ENCODE peak calls at places on chromosomes 13 and 19, in four cellular contexts. Z is IMR-90, O is esophagus squamous epithelium, D is adrenal gland. C is an unnamed sample.

GRCh38 chr19:42279148-42279901 is 10.3 kb downstream of the CIC start:
- DNase-seq in O (no peak), D (no peak), Z (no peak), C (no peak)

GRCh38 chr19:20365146-20365545 is 198.1 kb downstream of the ZNF486 start:
- DNase-seq in Z (no peak), O (no peak), D (no peak), C (no peak)

GRCh38 chr19:41595258-41595889 is 19.4 kb downstream of the CEACAM21 start:
- DNase-seq in D (peak), Z (peak), O (no peak), C (peak)

GRCh38 chr13:46595136-46595917 is 42.4 kb downstream of the LRCH1 start:
- DNase-seq in O (no peak), Z (peak), D (no peak), C (peak)

GRCh38 chr13:59424661-59425060 is 739.1 kb downstream of the DIAPH3 start:
- DNase-seq in O (no peak), D (no peak), Z (peak), C (no peak)

GRCh38 chr13:100880166-100880565 is 205.6 kb upstream of the TMTC4 start:
- DNase-seq in Z (no peak), O (no peak), D (no peak), C (no peak)

GRCh38 chr19:47239610-47240296 is 8.8 kb upstream of the BBC3 start:
- DNase-seq in O (no peak), Z (peak), D (peak), C (no peak)

GRCh38 chr13:34462843-34463242 is 479.2 kb upstream of the NBEA start:
- DNase-seq in Z (peak), D (no peak), O (no peak), C (no peak)

GRCh38 chr19:42271861-42272534 is 2.9 kb downstream of the CIC start:
- DNase-seq in Z (no peak), O (no peak), D (no peak), C (no peak)

GRCh38 chr13:56902276-56902675 is 238.4 kb upstream of the PRR20A start:
- DNase-seq in Z (no peak), D (no peak), O (no peak), C (no peak)

GRCh38 chr13:20118268-20119140 is 42.3 kb downstream of the GJA3 start:
- DNase-seq in D (peak), O (no peak), Z (no peak), C (peak)

GRCh38 chr13:85728831-85729230 is 70.4 kb downstream of the SLITRK6 start:
- DNase-seq in Z (peak), D (no peak), O (no peak), C (no peak)

GRCh38 chr13:21013682-21014038 is 47.7 kb downstream of the LATS2 start:
- DNase-seq in O (no peak), Z (no peak), D (peak), C (no peak)

GRCh38 chr19:50658438-50659317 is 9.4 kb downstream of the C19orf81 start:
- DNase-seq in Z (peak), D (peak), O (no peak), C (peak)

GRCh38 chr19:45470147-45471081 is 2.6 kb downstream of the FOSB start:
- DNase-seq in D (peak), O (no peak), Z (peak), C (no peak)

GRCh38 chr19:14440049-14440448 is 6.9 kb downstream of the PKN1 start:
- DNase-seq in D (peak), Z (no peak), O (peak), C (no peak)

GRCh38 chr13:76020421-76020955 is 384.4 kb downstream of the LMO7 start:
- DNase-seq in O (no peak), D (no peak), Z (no peak), C (no peak)

GRCh38 chr19:41588497-41589209 is 12.7 kb downstream of the CEACAM21 start:
- DNase-seq in O (no peak), Z (peak), D (no peak), C (no peak)

GRCh38 chr13:39417131-39417530 is 185.9 kb downstream of the LHFPL6 start:
- DNase-seq in D (no peak), O (no peak), Z (no peak), C (no peak)

GRCh38 chr13:75806101-75806500 is 170.0 kb downstream of the LMO7 start:
- DNase-seq in D (no peak), Z (peak), O (no peak), C (no peak)

GRCh38 chr13:110126391-110126961 is 180.5 kb downstream of the COL4A1 start:
- DNase-seq in O (no peak), D (peak), Z (peak), C (peak)

GRCh38 chr13:73800011-73800410 is 334.2 kb downstream of the KLF12 start:
- DNase-seq in O (no peak), D (no peak), Z (no peak), C (no peak)

GRCh38 chr13:73792796-73793195 is 341.4 kb downstream of the KLF12 start:
- DNase-seq in O (no peak), Z (no peak), D (no peak), C (no peak)

GRCh38 chr13:73793361-73793760 is 340.8 kb downstream of the KLF12 start:
- DNase-seq in Z (no peak), O (no peak), D (no peak), C (no peak)

GRCh38 chr13:73794755-73795154 is 339.4 kb downstream of the KLF12 start:
- DNase-seq in Z (no peak), O (no peak), D (no peak), C (no peak)
- TF ChIP-seq CTCF in Z (no peak), O (no peak), D (no peak), C (no peak)

GRCh38 chr19:34926361-34926684 is 380 bp upstream of the ZNF30 start:
- DNase-seq in Z (no peak), O (no peak), D (no peak), C (no peak)
- H3K27ac ChIP-seq in Z (no peak), O (peak), D (no peak), C (peak)

DNA sequence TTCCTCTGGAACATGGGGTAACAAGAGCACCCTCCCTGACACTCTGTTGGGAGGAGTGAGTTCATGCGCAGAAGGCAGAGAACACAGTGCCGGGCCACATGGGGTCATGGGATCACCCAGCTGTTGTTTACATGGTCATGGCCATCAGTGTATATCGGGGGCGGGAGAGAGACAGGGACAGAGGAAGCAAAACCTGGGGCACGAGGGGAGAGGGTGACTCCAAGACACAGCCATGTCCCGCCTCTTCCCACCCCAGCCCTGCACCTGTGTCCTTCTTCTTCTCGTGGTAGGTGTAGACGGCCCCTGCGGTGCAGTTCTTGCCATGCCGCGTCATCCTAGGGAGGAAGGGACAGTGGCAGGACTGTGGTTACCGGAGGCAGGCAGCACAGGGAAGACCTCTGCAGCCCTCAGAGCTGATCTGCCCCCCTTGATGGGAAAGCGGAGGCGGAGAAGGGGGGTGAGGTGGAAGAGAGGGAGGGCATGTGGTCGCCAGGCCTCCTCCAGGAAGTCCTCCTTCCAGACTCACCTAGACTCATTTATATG is 19.9 kb downstream of the NOSIP start:
- DNase-seq in Z (no peak), O (no peak), D (no peak), C (no peak)
- TF ChIP-seq POLR2A in Z (no peak), O (no peak), D (no peak), C (no peak)

GRCh38 chr19:958967-959685 is 25.0 kb upstream of the WDR18 start:
- DNase-seq in Z (peak), D (no peak), O (no peak), C (no peak)

GRCh38 chr19:961866-962620 is 22.1 kb upstream of the WDR18 start:
- DNase-seq in Z (peak), D (no peak), O (no peak), C (no peak)

GRCh38 chr19:960601-960938 is 23.6 kb upstream of the WDR18 start:
- DNase-seq in O (no peak), Z (no peak), D (no peak), C (no peak)

GRCh38 chr19:962683-963385 is 21.3 kb upstream of the WDR18 start:
- DNase-seq in O (no peak), D (no peak), Z (no peak), C (no peak)

DNA sequence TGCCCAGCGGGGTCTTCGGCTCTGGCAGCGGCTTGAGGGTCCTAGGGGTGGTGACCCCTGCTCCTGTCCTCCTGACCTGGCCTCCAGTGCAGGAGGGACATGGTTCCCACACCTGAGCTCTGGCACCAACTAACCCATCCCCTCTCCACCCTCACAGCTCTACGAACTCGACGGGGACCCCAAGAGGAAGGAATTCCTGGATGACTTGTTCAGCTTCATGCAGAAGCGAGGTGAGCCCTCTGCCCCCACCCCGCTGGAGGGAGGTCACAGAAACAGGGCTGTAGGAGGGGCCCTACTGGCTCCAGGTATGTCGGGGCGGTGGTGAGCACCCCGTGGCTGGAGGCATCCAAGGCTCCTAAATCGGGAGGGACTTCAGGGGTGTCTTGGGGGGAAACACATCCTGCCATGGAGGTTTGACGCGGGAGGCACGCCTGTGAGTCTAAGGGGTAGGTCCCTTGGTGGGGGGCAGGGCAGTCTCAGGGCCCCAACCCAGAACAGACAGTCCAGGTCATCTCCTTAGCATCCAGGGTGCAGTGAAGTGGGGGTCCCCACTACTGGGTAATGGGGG is 24.1 kb upstream of the WDR18 start:
- DNase-seq in Z (no peak), D (no peak), O (no peak), C (no peak)
- TF ChIP-seq CTCF in Z (no peak), D (no peak), O (no peak), C (no peak)

DNA sequence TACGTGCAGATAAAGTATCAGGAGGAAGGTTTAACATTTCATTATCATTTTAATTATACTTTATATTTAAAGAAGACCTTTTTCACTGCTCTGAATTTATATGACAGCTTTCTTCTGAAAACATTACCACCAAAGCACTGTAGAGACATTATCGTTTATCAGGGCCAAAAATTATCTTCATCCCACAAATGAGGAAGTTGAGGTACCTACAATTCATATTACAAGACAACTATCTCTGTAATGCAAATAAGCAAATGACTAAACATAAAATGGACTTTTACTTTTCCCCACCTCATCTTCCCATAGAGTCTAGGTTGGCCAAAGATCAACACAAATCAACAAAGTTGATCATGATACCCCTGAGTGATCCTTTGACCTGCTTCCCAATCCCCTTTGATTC is 30.9 kb upstream of the SMAD9 start:
- DNase-seq in O (no peak), D (no peak), Z (no peak), C (no peak)
- H3K27ac ChIP-seq in O (no peak), D (no peak), Z (no peak), C (no peak)

GRCh38 chr19:38700933-38701454 is 43.3 kb downstream of the CAPN12 start:
- DNase-seq in Z (no peak), O (no peak), D (no peak), C (no peak)

GRCh38 chr19:38702278-38702677 is 42.0 kb downstream of the CAPN12 start:
- DNase-seq in D (no peak), O (no peak), Z (no peak), C (no peak)

GRCh38 chr19:38700350-38700932 is 43.8 kb downstream of the CAPN12 start:
- DNase-seq in O (no peak), D (no peak), Z (no peak), C (no peak)

GRCh38 chr19:38699647-38700349 is 44.5 kb downstream of the CAPN12 start:
- DNase-seq in Z (no peak), O (no peak), D (no peak), C (no peak)

DNA sequence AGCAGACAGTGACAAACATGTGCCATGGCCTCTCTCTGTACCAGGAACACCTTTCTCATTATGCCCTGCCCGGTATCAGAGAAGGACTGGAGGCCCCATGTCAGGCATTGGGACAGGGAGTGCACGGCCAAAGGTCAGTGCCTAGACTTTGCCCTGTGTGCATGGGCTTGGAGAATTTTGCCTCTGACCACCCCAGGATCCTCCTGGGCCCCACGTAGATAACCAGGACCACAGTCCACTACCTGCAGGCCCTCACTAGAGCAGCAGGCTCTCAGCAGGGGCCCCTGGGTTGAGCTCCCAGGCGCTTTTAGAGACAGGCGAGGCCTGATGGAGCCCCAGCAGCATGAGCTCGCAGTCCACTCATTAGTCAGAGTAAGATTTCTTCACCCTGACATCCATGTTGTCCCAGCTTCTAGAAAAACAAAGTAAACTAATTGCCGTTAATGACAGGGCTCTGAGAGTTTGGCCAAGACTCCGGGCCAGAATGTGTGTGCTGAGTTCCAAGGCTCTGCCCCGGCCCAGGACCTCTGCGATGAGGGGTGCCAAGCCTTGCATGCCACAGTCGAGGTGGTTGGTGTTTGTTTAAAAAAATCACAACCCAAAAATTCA is 42.7 kb downstream of the CAPN12 start:
- DNase-seq in O (no peak), D (peak), Z (peak), C (no peak)
- TF ChIP-seq POLR2A in O (no peak), D (no peak), Z (no peak), C (no peak)

GRCh38 chr13:43520331-43520730 is 266.4 kb downstream of the ENOX1 start:
- DNase-seq in Z (no peak), D (no peak), O (no peak), C (no peak)

GRCh38 chr13:43514326-43514725 is 272.4 kb downstream of the ENOX1 start:
- DNase-seq in D (no peak), O (no peak), Z (no peak), C (no peak)

GRCh38 chr13:43511260-43511970 is 275.4 kb downstream of the ENOX1 start:
- DNase-seq in O (no peak), D (no peak), Z (no peak), C (no peak)

GRCh38 chr13:43516401-43516826 is 270.4 kb downstream of the ENOX1 start:
- DNase-seq in Z (peak), D (no peak), O (no peak), C (peak)
- TF ChIP-seq CTCF in Z (no peak), D (no peak), O (no peak), C (no peak)

GRCh38 chr13:36146513-36147276 is 15.5 kb upstream of the DCLK1 start:
- DNase-seq in O (no peak), Z (no peak), D (no peak), C (no peak)
- H3K27ac ChIP-seq in O (no peak), Z (no peak), D (no peak), C (no peak)

C was measured in prostate gland.